ENCODE peak calls at places on chromosomes 11 and 22, in six cellular contexts. R, E, D, B, Y and X are unnamed samples. For H3K4me1 and H3K9me2, the result is how much of the 10 kb centered on the place peaks cover.

GRCh38 chr11:93525601-93526000 is 17.6 kb downstream of the SMCO4 start:
- DNase-seq in Y (no peak), B (no peak), E (peak), D (peak), R (no peak), X (no peak)

GRCh38 chr22:46150615-46151423 is 493 bp downstream of the PPARA start:
- DNase-seq in Y (peak), R (no peak), B (peak), E (peak), D (peak), X (no peak)

GRCh38 chr11:108592591-108593213 is 866 bp downstream of the EXPH5 start:
- DNase-seq in R (peak), Y (peak), E (peak), D (no peak), B (peak), X (peak)

GRCh38 chr11:57598831-57599155 is 1.3 kb downstream of the SERPING1 start:
- DNase-seq in E (peak), D (no peak), R (no peak), B (no peak), Y (no peak), X (no peak)

GRCh38 chr11:26229270-26229669 is 102.7 kb upstream of the ANO3 start:
- DNase-seq in B (no peak), R (peak), D (no peak), E (no peak), Y (no peak), X (no peak)

GRCh38 chr11:2400761-2401435 is 348 bp downstream of the TSSC4 start:
- DNase-seq in B (no peak), R (no peak), D (no peak), Y (no peak), E (no peak), X (no peak)

GRCh38 chr11:46690702-46691101 is 9.7 kb downstream of the ARHGAP1 start:
- DNase-seq in Y (no peak), D (no peak), R (no peak), E (no peak), B (no peak), X (no peak)

GRCh38 chr11:79414644-79415317 is 26.0 kb downstream of the TENM4 start:
- DNase-seq in D (no peak), Y (no peak), R (peak), E (no peak), B (no peak), X (no peak)

GRCh38 chr11:1942541-1943260 is 4.4 kb upstream of the MRPL23 start:
- DNase-seq in R (no peak), Y (no peak), B (no peak), E (no peak), D (no peak), X (no peak)

GRCh38 chr11:123111465-123111864 is 49.5 kb upstream of the HSPA8 start:
- DNase-seq in R (peak), D (peak), Y (peak), E (peak), B (peak), X (no peak)

DNA sequence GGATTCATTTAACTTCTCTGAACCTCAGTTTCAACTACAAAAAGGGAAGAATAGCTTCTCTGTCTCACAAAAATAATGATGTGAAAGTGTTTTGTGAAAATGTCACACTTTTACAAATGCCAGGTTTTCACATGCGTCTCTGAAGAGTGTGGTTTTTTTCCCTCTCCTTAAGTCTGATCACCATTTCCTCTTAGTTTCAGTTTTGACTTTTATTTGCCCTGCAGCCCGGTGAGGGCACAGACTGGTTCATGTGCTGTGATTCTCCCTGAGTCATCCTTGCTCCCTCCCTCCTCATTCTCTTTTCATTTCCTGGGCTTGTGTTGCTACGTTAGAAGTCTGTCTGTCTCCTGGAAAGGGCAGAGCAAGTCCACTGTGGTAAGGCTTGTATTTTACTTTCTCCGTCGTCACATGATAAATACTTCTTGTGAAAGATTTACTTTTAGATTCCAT is 67.8 kb downstream of the BID start:
- DNase-seq in B (peak), E (peak), R (peak), D (peak), Y (peak), X (peak)
- H2AFZ ChIP-seq in B (no peak), E (no peak), R (peak), D (no peak), Y (no peak), X (peak)

DNA sequence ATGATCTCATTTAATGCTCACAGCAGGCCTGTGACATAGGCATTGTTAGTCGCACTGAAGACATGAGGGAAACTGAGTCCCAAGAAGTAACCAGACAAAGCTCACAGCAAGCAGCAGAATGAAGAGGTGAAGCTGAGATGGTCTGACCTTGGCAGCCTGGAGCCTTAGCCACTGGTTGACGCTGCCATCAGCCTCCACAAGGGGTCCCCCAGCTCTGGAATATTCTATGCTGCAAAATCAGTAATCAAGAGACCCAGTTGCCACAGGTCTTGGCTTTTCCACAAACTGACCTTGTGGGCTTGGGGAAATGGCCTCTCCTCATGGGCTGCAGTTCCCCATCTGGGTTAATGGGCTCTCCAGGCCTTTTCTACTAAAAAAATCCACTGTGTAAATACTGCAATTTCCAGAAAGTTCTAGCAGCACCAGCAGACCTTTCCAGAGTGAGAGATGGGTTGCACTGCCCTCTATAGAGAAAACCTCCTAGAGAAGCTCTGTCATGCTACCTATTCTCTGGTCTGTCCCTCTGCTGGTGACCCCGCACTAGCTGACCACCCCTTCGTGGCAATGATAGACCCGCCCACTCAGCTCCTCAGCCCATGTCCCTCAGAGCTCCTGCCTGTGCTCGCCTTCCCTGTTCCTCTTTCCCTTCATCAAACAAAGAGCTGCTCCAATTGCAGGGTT is 22.6 kb upstream of the ISX start:
- DNase-seq in R (peak), B (peak), Y (peak), E (no peak), D (peak), X (no peak)
- H3K4me1 ChIP-seq in R (under half), B (under half), Y (under half), E (under half), D (under half), X (under half)

GRCh38 chr11:100748153-100748552 is 61.1 kb downstream of the ARHGAP42 start:
- DNase-seq in R (no peak), Y (no peak), B (no peak), E (no peak), D (no peak), X (no peak)

GRCh38 chr11:100741866-100742625 is 55.0 kb downstream of the ARHGAP42 start:
- DNase-seq in E (no peak), R (no peak), B (no peak), D (no peak), Y (no peak), X (no peak)

GRCh38 chr11:100746448-100746847 is 59.4 kb downstream of the ARHGAP42 start:
- DNase-seq in D (no peak), Y (no peak), E (no peak), B (no peak), R (no peak), X (no peak)
- H3K9me2 ChIP-seq in D (under half), Y (under half), E (under half), B (under half), R (under half), X (under half)

GRCh38 chr22:49169074-49169744 is 658.5 kb downstream of the BRD1 start:
- DNase-seq in R (no peak), Y (no peak), D (no peak), E (no peak), B (no peak), X (no peak)
- H2AFZ ChIP-seq in R (no peak), Y (no peak), D (no peak), E (no peak), B (no peak), X (no peak)

DNA sequence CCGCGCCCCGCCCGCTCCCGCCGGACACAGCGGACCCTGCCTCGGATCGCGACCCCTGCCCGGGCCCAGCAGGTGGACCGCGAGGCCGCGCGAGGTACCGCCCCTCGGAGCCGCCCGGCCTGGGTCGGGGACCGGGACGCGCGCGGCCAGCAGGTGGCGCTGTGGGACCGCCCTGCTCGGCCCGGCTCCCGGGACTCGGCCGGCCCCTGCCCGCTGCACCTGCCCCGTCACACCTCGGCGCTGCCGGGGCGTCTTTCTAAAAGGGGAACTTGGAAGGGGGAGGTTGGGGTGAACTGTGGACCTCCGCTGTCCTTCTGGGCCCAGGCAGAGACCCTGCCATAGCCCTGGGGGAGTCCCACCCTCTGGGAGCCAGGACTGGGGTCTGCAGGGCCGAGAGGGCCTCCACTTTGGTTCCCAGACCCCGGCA is 11.1 kb downstream of the CRELD2 start:
- DNase-seq in Y (peak), D (peak), B (peak), E (peak), R (peak), X (peak)
- H3K4me1 ChIP-seq in Y (under half), D (half or more), B (under half), E (under half), R (under half), X (under half)

DNA sequence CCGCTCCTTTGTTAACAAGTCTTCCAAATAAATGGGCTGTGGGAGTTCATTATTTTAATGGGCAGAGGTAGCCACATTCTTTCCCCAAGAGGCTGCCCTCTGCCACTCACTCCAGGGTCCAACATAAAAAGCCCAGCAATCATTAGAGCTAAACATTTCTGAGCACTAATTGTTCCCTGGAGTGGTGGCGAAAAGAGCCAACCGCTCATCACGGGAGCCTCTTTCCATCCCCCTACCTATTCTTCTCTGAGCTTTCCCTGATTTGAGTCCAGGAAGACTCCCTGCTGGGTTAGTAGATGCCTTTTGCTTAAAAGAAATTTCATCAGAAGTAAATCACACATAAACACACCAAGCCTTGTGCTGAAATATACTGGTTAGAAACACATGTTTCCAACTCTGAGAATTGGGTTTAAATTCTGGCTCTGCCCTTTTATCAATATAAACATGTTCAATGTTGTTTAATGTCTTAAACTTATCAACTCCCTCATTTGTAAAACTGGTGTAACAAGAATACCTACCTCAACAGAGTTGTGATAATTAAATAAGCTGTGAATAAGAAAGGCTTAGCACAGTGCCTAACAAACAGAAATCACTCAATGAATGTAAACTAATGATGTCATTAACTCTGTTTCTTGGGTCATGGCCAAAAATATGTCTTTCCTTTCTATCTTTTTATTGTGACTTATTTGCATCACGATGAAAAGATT is at the start of gene OR5A2:
- DNase-seq in R (peak), D (no peak), E (no peak), B (peak), Y (no peak), X (no peak)
- H3K9me2 ChIP-seq in R (under half), D (under half), E (under half), B (under half), Y (under half), X (under half)

GRCh38 chr22:30436196-30436595 is 10.6 kb downstream of the MTFP1 start:
- DNase-seq in R (no peak), B (no peak), D (no peak), Y (no peak), E (no peak), X (no peak)

GRCh38 chr22:30435674-30436126 is 10.1 kb downstream of the MTFP1 start:
- DNase-seq in R (no peak), B (no peak), Y (peak), E (no peak), D (peak), X (no peak)

GRCh38 chr22:30433773-30434172 is 8.2 kb downstream of the MTFP1 start:
- DNase-seq in Y (no peak), R (no peak), D (no peak), B (no peak), E (no peak), X (no peak)

GRCh38 chr22:30433227-30433626 is 7.7 kb downstream of the MTFP1 start:
- DNase-seq in R (no peak), E (no peak), Y (no peak), D (no peak), B (no peak), X (no peak)

GRCh38 chr22:30434775-30435315 is 9.3 kb downstream of the MTFP1 start:
- DNase-seq in R (no peak), E (no peak), Y (no peak), D (no peak), B (no peak), X (no peak)
- H2AFZ ChIP-seq in R (no peak), E (no peak), Y (peak), D (peak), B (no peak), X (no peak)

GRCh38 chr11:120121914-120122473 is 15.9 kb downstream of the TRIM29 start:
- DNase-seq in R (peak), B (no peak), D (no peak), E (peak), Y (no peak), X (peak)

GRCh38 chr11:120123946-120124345 is 14.0 kb downstream of the TRIM29 start:
- DNase-seq in E (no peak), R (peak), Y (no peak), D (no peak), B (no peak), X (peak)

GRCh38 chr11:120121336-120121735 is 16.6 kb downstream of the TRIM29 start:
- DNase-seq in B (no peak), R (peak), Y (no peak), D (no peak), E (peak), X (peak)

GRCh38 chr11:120124355-120124754 is 13.6 kb downstream of the TRIM29 start:
- DNase-seq in E (no peak), D (no peak), R (no peak), Y (no peak), B (no peak), X (no peak)

DNA sequence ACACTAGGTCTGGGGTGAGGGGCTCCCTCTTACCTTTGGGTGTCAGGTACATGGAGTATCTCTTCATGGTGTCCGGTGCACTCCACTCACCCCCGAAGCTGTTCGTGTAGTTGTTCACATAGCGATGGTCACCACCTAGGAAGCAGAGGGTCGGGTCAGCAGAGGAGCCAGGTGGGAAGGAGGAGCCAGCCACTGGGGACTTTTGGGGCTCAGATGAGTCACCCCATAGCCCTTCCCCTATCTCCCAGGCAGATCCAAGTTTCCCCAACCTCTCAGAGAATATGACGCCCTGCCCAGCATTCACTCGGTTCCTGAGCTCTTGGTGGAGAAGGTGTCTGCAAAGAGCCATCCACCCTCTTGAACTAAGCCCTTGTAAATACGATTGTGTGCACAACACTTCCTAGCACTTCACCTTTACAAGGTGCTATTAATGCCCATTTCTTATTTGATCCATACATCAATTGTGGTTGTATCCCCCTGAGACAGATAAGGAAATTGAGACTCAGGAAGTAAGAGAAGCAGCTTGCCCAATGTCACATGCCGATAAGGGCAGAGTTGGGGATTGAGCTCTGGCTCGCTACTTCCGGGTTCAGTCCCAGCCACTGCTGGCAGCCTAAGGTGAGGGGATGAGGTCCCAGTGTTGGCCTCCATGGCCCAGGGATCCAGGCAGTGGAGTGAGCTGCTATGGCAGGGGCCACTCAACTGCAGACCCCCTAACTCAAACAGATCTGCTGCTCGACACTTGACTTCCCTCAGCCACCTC is 14.8 kb downstream of the TRIM29 start:
- DNase-seq in B (no peak), D (no peak), Y (no peak), R (no peak), E (no peak), X (peak)
- H3K4me1 ChIP-seq in B (under half), D (under half), Y (under half), R (half or more), E (under half), X (half or more)

GRCh38 chr11:44910591-44910990 is 40.1 kb downstream of the TP53I11 start:
- DNase-seq in Y (no peak), D (no peak), B (no peak), R (no peak), E (no peak), X (no peak)
- H3K9me2 ChIP-seq in Y (under half), D (under half), B (under half), R (under half), E (under half), X (under half)

GRCh38 chr22:37546436-37547248 is 13.6 kb upstream of the CDC42EP1 start:
- DNase-seq in B (peak), Y (no peak), D (no peak), R (no peak), E (no peak), X (peak)

GRCh38 chr22:37545703-37546435 is 14.4 kb upstream of the CDC42EP1 start:
- DNase-seq in D (no peak), E (peak), Y (no peak), R (peak), B (peak), X (peak)

GRCh38 chr22:37542959-37543358 is 17.3 kb upstream of the CDC42EP1 start:
- DNase-seq in B (no peak), E (no peak), Y (no peak), R (no peak), D (no peak), X (no peak)

GRCh38 chr22:37547249-37547741 is 13.0 kb upstream of the CDC42EP1 start:
- DNase-seq in E (no peak), R (no peak), D (no peak), Y (no peak), B (no peak), X (no peak)

GRCh38 chr22:37544955-37545702 is 15.2 kb upstream of the CDC42EP1 start:
- DNase-seq in E (peak), R (peak), Y (peak), B (peak), D (peak), X (peak)
- H2AFZ ChIP-seq in E (no peak), R (no peak), Y (peak), B (peak), D (no peak), X (no peak)